ENCODE peak calls at places on chromosomes 7 and 10, in six cellular contexts. V, F, J, Y, T and L are unnamed samples.

GRCh38 chr10:6802762-6803428 is 222.8 kb upstream of the PRKCQ start:
- DNase-seq in F (no peak), V (no peak), J (no peak), T (no peak), Y (no peak), L (no peak)

GRCh38 chr10:986881-987634 is 1.2 kb upstream of the GTPBP4 start:
- DNase-seq in Y (no peak), V (no peak), J (no peak), F (no peak), T (no peak), L (peak; percentile 44)

GRCh38 chr7:115328018-115328417 is 406.1 kb downstream of the MDFIC start:
- DNase-seq in F (no peak), V (no peak), Y (no peak), J (no peak), T (no peak), L (no peak)

GRCh38 chr7:122055072-122055471 is 89.0 kb downstream of the AASS start:
- DNase-seq in T (no peak), F (no peak), V (no peak), J (no peak), Y (no peak), L (no peak)

GRCh38 chr7:67359900-67360299 is 363.3 kb downstream of the TYW1 start:
- DNase-seq in T (peak; percentile 10), Y (no peak), F (peak; percentile 21), J (peak; percentile 55), V (no peak), L (peak; percentile 73)

GRCh38 chr7:125504848-125505247 is 575.2 kb upstream of the POT1 start:
- DNase-seq in V (no peak), F (no peak), J (peak; percentile 50), Y (no peak), T (no peak), L (no peak)

GRCh38 chr7:30182186-30182585 is 47.4 kb downstream of the MTURN start:
- DNase-seq in V (no peak), T (peak; percentile 53), Y (no peak), F (peak; percentile 61), J (no peak), L (no peak)

GRCh38 chr7:119943932-119944600 is 328.9 kb upstream of the KCND2 start:
- DNase-seq in T (no peak), J (no peak), V (no peak), Y (no peak), F (no peak), L (no peak)

GRCh38 chr7:47400741-47401206 is 181.1 kb downstream of the TNS3 start:
- DNase-seq in T (peak; percentile 7), V (no peak), J (peak; percentile 52), F (no peak), Y (no peak), L (no peak)

DNA sequence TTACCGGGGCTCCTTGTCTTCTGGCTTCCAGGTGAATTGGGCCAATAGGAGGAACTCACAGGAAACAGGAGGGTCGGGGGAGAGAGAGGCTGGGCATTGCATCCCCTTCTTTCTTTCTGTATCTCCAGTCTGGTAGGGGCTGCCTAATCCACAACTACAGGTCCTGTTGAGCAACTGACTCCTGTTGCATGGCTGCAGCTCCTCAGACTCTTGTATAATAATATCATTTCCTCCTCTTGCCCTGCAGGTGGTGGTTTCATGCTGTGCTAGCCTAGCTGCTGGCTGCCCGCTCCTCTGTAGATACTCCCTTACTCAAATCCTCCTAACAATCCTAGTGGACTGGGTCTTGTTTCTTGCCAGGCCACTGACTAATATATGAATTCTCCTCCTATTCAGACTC is 276.5 kb upstream of the SMIM30 start:
- DNase-seq in Y (no peak), F (no peak), J (peak; percentile 90), T (no peak), V (no peak), L (no peak)
- H3K4me1 ChIP-seq in Y (no peaks in the 10 kb centered on the region), F (no peaks in the 10 kb centered on the region), J (peaks cover 6% of the 10 kb centered on the region), T (peaks cover 13% of the 10 kb centered on the region), V (no peaks in the 10 kb centered on the region), L (no peaks in the 10 kb centered on the region)

GRCh38 chr10:28201666-28202400 is 101.0 kb downstream of the MPP7 start:
- DNase-seq in T (no peak), F (no peak), V (no peak), J (no peak), Y (no peak), L (no peak)

GRCh38 chr10:28202941-28203352 is 99.9 kb downstream of the MPP7 start:
- DNase-seq in Y (no peak), V (no peak), F (peak; percentile 14), J (no peak), T (peak; percentile 9), L (no peak)

GRCh38 chr10:28200804-28201203 is 102.1 kb downstream of the MPP7 start:
- DNase-seq in T (no peak), J (no peak), Y (no peak), V (no peak), F (no peak), L (no peak)
- H3K4me3 ChIP-seq in T (no peak overlapping the region), J (no peak overlapping the region), Y (no peak overlapping the region), V (no peak overlapping the region), F (no peak overlapping the region), L (no peak overlapping the region)

GRCh38 chr7:55030314-55030713 is 11.5 kb downstream of the EGFR start:
- DNase-seq in F (no peak), J (no peak), T (no peak), Y (no peak), V (no peak), L (no peak)
- H3K4me1 ChIP-seq in F (peaks cover 43% of the 10 kb centered on the region), J (no peaks in the 10 kb centered on the region), T (peaks cover 76% of the 10 kb centered on the region), Y (no peaks in the 10 kb centered on the region), V (peaks cover 40% of the 10 kb centered on the region), L (peaks cover 16% of the 10 kb centered on the region)

DNA sequence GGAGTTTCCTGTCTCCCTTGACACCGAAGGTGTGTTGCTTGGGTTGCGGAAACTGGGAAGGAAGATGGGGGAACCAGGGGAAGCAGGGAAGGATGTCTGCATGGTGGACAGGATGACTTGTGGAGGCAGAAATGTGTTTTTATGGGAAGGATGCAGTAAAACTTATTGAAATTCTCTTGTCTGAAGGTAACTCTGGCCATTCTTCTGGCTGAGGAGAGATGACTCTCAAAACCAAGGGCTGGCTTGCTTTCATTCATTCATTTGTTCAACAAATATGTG is 1.5 kb downstream of the UBTD1 start:
- DNase-seq in Y (no peak), F (no peak), T (no peak), J (no peak), V (no peak), L (no peak)
- H3K4me3 ChIP-seq in Y (no peak overlapping the region), F (no peak overlapping the region), T (no peak overlapping the region), J (peak overlapping the region; percentile 98), V (peak overlapping the region; percentile 99), L (no peak overlapping the region)

DNA sequence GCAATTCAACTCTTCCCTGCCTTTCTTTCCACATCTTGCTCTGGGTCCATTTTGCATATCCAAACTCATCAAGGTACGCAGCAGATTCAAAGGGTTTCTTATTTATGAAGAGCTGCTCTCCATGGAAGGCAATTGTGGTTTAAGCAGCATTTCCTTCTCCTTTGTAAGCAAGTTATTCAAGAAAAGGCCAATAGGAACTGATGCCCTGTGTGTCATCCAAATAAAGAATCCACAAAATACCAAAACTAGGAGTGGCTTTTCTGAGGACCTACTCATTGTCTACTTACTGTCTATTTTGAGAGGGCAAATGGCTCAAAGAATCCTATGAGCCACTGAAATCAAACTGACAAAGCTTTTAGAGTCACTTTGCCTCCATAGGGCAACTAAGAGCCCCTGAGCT is 253.1 kb downstream of the PTEN start:
- DNase-seq in Y (no peak), J (no peak), F (no peak), T (no peak), V (no peak), L (no peak)
- H3K4me1 ChIP-seq in Y (no peaks in the 10 kb centered on the region), J (peaks cover 8% of the 10 kb centered on the region), F (peaks cover 24% of the 10 kb centered on the region), T (peaks cover 14% of the 10 kb centered on the region), V (peaks cover 20% of the 10 kb centered on the region), L (peaks cover 3% of the 10 kb centered on the region)

DNA sequence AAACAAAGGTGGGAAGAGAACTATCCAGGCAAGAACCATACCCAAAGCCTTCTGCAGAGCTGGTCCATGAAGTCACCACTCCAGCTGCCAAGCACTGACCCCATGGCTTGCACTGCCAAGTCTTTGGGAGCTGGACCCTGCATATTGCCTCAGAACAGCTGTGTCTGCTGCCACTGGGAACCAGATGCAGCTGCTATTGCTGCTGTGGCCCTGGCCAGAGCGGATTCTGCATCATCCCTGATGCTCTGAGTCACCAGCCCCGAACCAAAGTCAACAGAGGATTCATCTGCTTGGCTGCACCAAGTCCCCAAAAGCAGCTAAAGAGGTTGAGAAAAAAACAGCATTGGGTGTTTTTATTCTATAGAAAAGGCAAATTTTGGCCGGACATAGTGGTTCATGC is 39.2 kb upstream of the GSAP start:
- DNase-seq in Y (no peak), V (no peak), F (peak; percentile 19), T (peak; percentile 8), J (no peak), L (no peak)
- H3K4me3 ChIP-seq in Y (no peak overlapping the region), V (no peak overlapping the region), F (no peak overlapping the region), T (no peak overlapping the region), J (no peak overlapping the region), L (no peak overlapping the region)

DNA sequence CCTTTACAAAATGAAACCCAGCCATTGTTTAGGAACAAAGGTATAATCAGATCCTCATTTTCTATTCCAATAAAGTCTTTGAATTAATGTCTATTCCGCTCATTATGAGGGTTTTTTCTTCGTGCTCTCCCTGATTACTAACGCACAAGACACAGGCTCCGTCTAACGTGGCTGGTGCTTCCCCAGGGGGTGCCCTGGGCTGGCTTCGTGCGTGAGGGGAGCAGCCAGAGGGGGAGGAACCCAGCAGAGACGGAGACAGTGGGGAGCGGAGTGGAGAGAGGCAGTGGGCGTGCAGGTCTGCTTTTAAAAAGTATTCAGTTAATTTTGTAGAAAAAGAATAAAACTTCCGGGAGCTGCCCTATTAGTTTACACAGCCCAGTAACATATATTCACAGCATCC is 190.4 kb downstream of the DNAJB6 start:
- DNase-seq in V (no peak), J (no peak), F (no peak), Y (no peak), T (no peak), L (no peak)
- H3K4me1 ChIP-seq in V (no peaks in the 10 kb centered on the region), J (no peaks in the 10 kb centered on the region), F (no peaks in the 10 kb centered on the region), Y (no peaks in the 10 kb centered on the region), T (no peaks in the 10 kb centered on the region), L (no peaks in the 10 kb centered on the region)